ENCODE peak calls at places on chromosomes 6 and 20, in nine cellular contexts. D, J, V, S, T, F, U, W and B are unnamed samples.

GRCh38 chr6:162942860-162943259 is 215.1 kb downstream of the PACRG start:
- DNase-seq in F (no peak), T (peak; percentile 96), V (no peak), U (no peak), W (peak; percentile 51), J (peak; percentile 74), S (no peak), D (no peak), B (no peak)

GRCh38 chr6:14804444-14805210 is 441.2 kb upstream of the JARID2 start:
- DNase-seq in W (no peak), J (peak; percentile 93), F (peak; percentile 54), T (peak; percentile 36), U (no peak), V (no peak), D (no peak), S (no peak), B (peak; percentile 87)

GRCh38 chr6:31723245-31723979 is at the start of gene MPIG6B:
- DNase-seq in S (no peak), F (no peak), V (no peak), D (peak; percentile 71), T (no peak), U (no peak), J (no peak), W (no peak), B (peak; percentile 47)

GRCh38 chr6:113076817-113077216 is 729.7 kb downstream of the RFPL4B start:
- DNase-seq in V (no peak), U (no peak), T (no peak), J (no peak), D (no peak), S (no peak), F (no peak), W (no peak), B (no peak)

GRCh38 chr6:12137480-12137879 is 125.4 kb downstream of the HIVEP1 start:
- DNase-seq in J (peak; percentile 83), F (no peak), S (peak; percentile 58), D (no peak), T (peak; percentile 80), V (no peak), U (no peak), W (no peak), B (peak; percentile 73)

GRCh38 chr20:2585811-2586210 is 49.4 kb downstream of the TMC2 start:
- DNase-seq in T (peak; percentile 71), V (no peak), S (no peak), D (no peak), F (no peak), J (peak; percentile 29), U (peak; percentile 62), W (no peak), B (no peak)

GRCh38 chr6:31495580-31495979 is 2.4 kb upstream of the MICB start:
- DNase-seq in F (no peak), J (peak; percentile 69), S (peak; percentile 53), T (peak; percentile 70), V (no peak), W (peak; percentile 43), U (no peak), D (no peak), B (no peak)

GRCh38 chr6:128438311-128438916 is 82.0 kb downstream of the PTPRK start:
- DNase-seq in W (no peak), U (no peak), V (no peak), D (no peak), S (peak; percentile 20), T (no peak), J (no peak), F (no peak), B (no peak)

GRCh38 chr6:50381106-50381415 is 331.3 kb upstream of the DEFB112 start:
- DNase-seq in W (peak; percentile 23), S (no peak), F (no peak), J (no peak), T (no peak), D (no peak), U (no peak), V (no peak), B (no peak)

GRCh38 chr20:45363611-45364492 is 896 bp downstream of the SYS1 start:
- DNase-seq in W (no peak), V (no peak), T (peak; percentile 27), D (no peak), F (no peak), J (no peak), S (no peak), U (no peak), B (no peak)

GRCh38 chr20:1467355-1468116 is 887 bp upstream of the NSFL1C start:
- DNase-seq in S (no peak), V (no peak), D (no peak), T (no peak), J (no peak), U (no peak), W (peak; percentile 27), F (peak; percentile 68), B (peak; percentile 37)

GRCh38 chr20:63552481-63553249 is 1.3 kb upstream of the FNDC11 start:
- DNase-seq in J (no peak), T (no peak), F (no peak), W (no peak), V (no peak), S (peak; percentile 86), D (no peak), U (no peak), B (no peak)

GRCh38 chr6:115753446-115753845 is 307.2 kb downstream of the FRK start:
- DNase-seq in W (no peak), J (no peak), U (no peak), D (no peak), V (no peak), T (no peak), S (peak; percentile 38), F (no peak), B (no peak)

GRCh38 chr6:154488802-154489437 is 21.6 kb downstream of the CNKSR3 start:
- DNase-seq in S (no peak), D (no peak), T (peak; percentile 68), W (no peak), U (no peak), F (no peak), V (no peak), J (peak; percentile 70), B (no peak)

GRCh38 chr6:26537160-26537845 is 863 bp upstream of the HMGN4 start:
- DNase-seq in S (peak; percentile 90), J (peak; percentile 92), D (peak; percentile 88), V (peak; percentile 46), U (peak; percentile 89), F (peak; percentile 97), W (peak; percentile 99), T (peak; percentile 97), B (peak; percentile 89)